ENCODE peak calls at places on chromosome 19, in five cellular contexts. Q is NCI-H1092, V is ureter, G is DMS53, U is Right ventricle myocardium superior. D is an unnamed sample.

GRCh38 chr19:34662919-34663318 is 14.0 kb downstream of the SCGB2B2 start:
- DNase-seq in Q (peak), V (no peak), G (peak), U (no peak), D (no peak)

GRCh38 chr19:30160996-30161655 is 211.1 kb upstream of the ZNF536 start:
- DNase-seq in Q (no peak), V (no peak), G (no peak), U (no peak), D (no peak)

GRCh38 chr19:51382004-51382403 is 5.8 kb downstream of the LIM2 start:
- DNase-seq in Q (no peak), V (no peak), G (no peak), U (peak), D (no peak)

GRCh38 chr19:5150331-5150901 is 181.5 kb downstream of the KDM4B start:
- DNase-seq in Q (no peak), V (no peak), G (no peak), U (peak), D (no peak)

GRCh38 chr19:8331263-8331840 is 10.1 kb downstream of the RPS28 start:
- DNase-seq in Q (no peak), V (no peak), G (no peak), U (no peak), D (no peak)

GRCh38 chr19:8252922-8253589 is 43.9 kb downstream of the CERS4 start:
- DNase-seq in Q (peak), V (peak), G (peak), U (peak), D (peak)

GRCh38 chr19:2235396-2236284 is 489 bp downstream of the PLEKHJ1 start:
- DNase-seq in Q (peak), V (no peak), G (peak), U (no peak), D (peak)

GRCh38 chr19:7998081-7998480 is 7.4 kb downstream of the ELAVL1 start:
- DNase-seq in Q (no peak), V (no peak), G (no peak), U (no peak), D (no peak)

GRCh38 chr19:20482721-20483120 is 82.9 kb downstream of the ZNF737 start:
- DNase-seq in Q (no peak), V (no peak), G (peak), U (no peak), D (no peak)

GRCh38 chr19:3162418-3163229 is 15.9 kb upstream of the S1PR4 start:
- DNase-seq in Q (peak), V (no peak), G (peak), U (no peak), D (no peak)

GRCh38 chr19:15169541-15170285 is 31.1 kb downstream of the NOTCH3 start:
- DNase-seq in Q (no peak), V (no peak), G (no peak), U (no peak), D (no peak)

GRCh38 chr19:1389033-1389940 is 5.6 kb downstream of the NDUFS7 start:
- DNase-seq in Q (no peak), V (no peak), G (no peak), U (no peak), D (no peak)

GRCh38 chr19:38194061-38194701 is 29.8 kb downstream of the DPF1 start:
- DNase-seq in Q (no peak), V (no peak), G (peak), U (no peak), D (no peak)

GRCh38 chr19:12093777-12094176 is 29.2 kb downstream of the ZNF844 start:
- DNase-seq in Q (no peak), V (no peak), G (no peak), U (no peak), D (no peak)

GRCh38 chr19:45677351-45678230 is 9.6 kb downstream of the GIPR start:
- DNase-seq in Q (peak), V (peak), G (peak), U (peak), D (peak)